ENCODE peak calls at places on chromosomes 7 and 10, in six cellular contexts. I, H, G, Y, U and Z are unnamed samples.

GRCh38 chr7:139626817-139627216 is 103.3 kb downstream of the CLEC2L start:
- DNase-seq in I (no peak), H (no peak), G (no peak), Y (no peak), U (no peak), Z (no peak)

GRCh38 chr7:112383671-112384417 is 66.4 kb upstream of the IFRD1 start:
- DNase-seq in I (no peak), H (no peak), G (no peak), Y (peak), U (no peak), Z (no peak)

GRCh38 chr7:156612930-156613329 is 27.6 kb upstream of the RNF32 start:
- DNase-seq in I (no peak), H (no peak), G (no peak), Y (no peak), U (peak), Z (no peak)

GRCh38 chr10:96313348-96313747 is 9.1 kb downstream of the DNTT start:
- DNase-seq in I (no peak), H (no peak), G (no peak), Y (no peak), U (no peak), Z (no peak)

GRCh38 chr10:4686644-4686996 is 139.4 kb upstream of the AKR1E2 start:
- DNase-seq in I (no peak), H (peak), G (peak), Y (no peak), U (no peak), Z (no peak)

GRCh38 chr10:92204238-92204637 is 86.6 kb downstream of the CPEB3 start:
- DNase-seq in I (no peak), H (no peak), G (no peak), Y (no peak), U (no peak), Z (no peak)

GRCh38 chr7:30813466-30813865 is 42.2 kb downstream of the MINDY4 start:
- DNase-seq in I (no peak), H (no peak), G (no peak), Y (no peak), U (no peak), Z (no peak)

GRCh38 chr7:44382459-44383300 is 57.3 kb upstream of the CAMK2B start:
- DNase-seq in I (no peak), H (no peak), G (no peak), Y (no peak), U (no peak), Z (no peak)

GRCh38 chr7:19421871-19422270 is 276.6 kb upstream of the FERD3L start:
- DNase-seq in I (no peak), H (no peak), G (no peak), Y (no peak), U (no peak), Z (no peak)

GRCh38 chr7:103447073-103447960 is 1.3 kb upstream of the SLC26A5 start:
- DNase-seq in I (peak), H (peak), G (peak), Y (peak), U (no peak), Z (peak)

GRCh38 chr7:22989646-22990587 is 24.0 kb downstream of the HYCC1 start:
- DNase-seq in I (no peak), H (no peak), G (no peak), Y (no peak), U (no peak), Z (no peak)

GRCh38 chr7:39688611-39689485 is 65.5 kb downstream of the RALA start:
- DNase-seq in I (no peak), H (no peak), G (no peak), Y (no peak), U (no peak), Z (no peak)

GRCh38 chr7:127252736-127253288 is at the start of gene GRM8:
- DNase-seq in I (peak), H (no peak), G (peak), Y (peak), U (no peak), Z (peak)

GRCh38 chr7:131336956-131337355 is 9.3 kb downstream of the MKLN1 start:
- DNase-seq in I (no peak), H (peak), G (peak), Y (peak), U (no peak), Z (no peak)

GRCh38 chr10:75137533-75138438 is 26.3 kb downstream of the SAMD8 start:
- DNase-seq in I (peak), H (peak), G (no peak), Y (peak), U (no peak), Z (no peak)

GRCh38 chr7:81957517-81957916 is 187.7 kb upstream of the HGF start:
- DNase-seq in I (no peak), H (no peak), G (no peak), Y (no peak), U (no peak), Z (no peak)

GRCh38 chr7:44618754-44619153 is 12.3 kb downstream of the OGDH start:
- DNase-seq in I (no peak), H (peak), G (no peak), Y (no peak), U (no peak), Z (peak)

GRCh38 chr7:74009719-74010118 is 18.3 kb upstream of the ELN start:
- DNase-seq in I (no peak), H (no peak), G (no peak), Y (no peak), U (no peak), Z (no peak)

GRCh38 chr10:96090463-96090800 is 39.7 kb upstream of the ZNF518A start:
- DNase-seq in I (no peak), H (no peak), G (no peak), Y (no peak), U (no peak), Z (no peak)

GRCh38 chr7:99469381-99470065 is 3.2 kb upstream of the ZNF789 start:
- DNase-seq in I (no peak), H (no peak), G (peak), Y (no peak), U (no peak), Z (no peak)

GRCh38 chr10:689433-690226 is at the start of gene DIP2C:
- DNase-seq in I (peak), H (peak), G (peak), Y (no peak), U (no peak), Z (peak)

GRCh38 chr7:150943453-150943814 is 34.7 kb downstream of the KCNH2 start:
- DNase-seq in I (no peak), H (no peak), G (no peak), Y (no peak), U (no peak), Z (no peak)

GRCh38 chr10:23190872-23191763 is 994 bp upstream of the PTF1A start:
- DNase-seq in I (no peak), H (no peak), G (no peak), Y (no peak), U (no peak), Z (no peak)

GRCh38 chr7:80131675-80132435 is 2.8 kb upstream of the GNAI1 start:
- DNase-seq in I (no peak), H (no peak), G (no peak), Y (no peak), U (no peak), Z (no peak)

GRCh38 chr7:118053353-118053752 is 130.6 kb upstream of the LSM8 start:
- DNase-seq in I (no peak), H (no peak), G (no peak), Y (no peak), U (no peak), Z (no peak)

GRCh38 chr10:24908793-24909423 is 43.5 kb downstream of the PRTFDC1 start:
- DNase-seq in I (no peak), H (peak), G (peak), Y (peak), U (no peak), Z (no peak)

GRCh38 chr10:1037098-1037497 is 11.4 kb upstream of the IDI2 start:
- DNase-seq in I (no peak), H (no peak), G (no peak), Y (no peak), U (no peak), Z (no peak)

GRCh38 chr10:126247454-126247975 is 140.8 kb downstream of the ADAM12 start:
- DNase-seq in I (no peak), H (no peak), G (no peak), Y (no peak), U (no peak), Z (no peak)

GRCh38 chr7:7271094-7271874 is 88.9 kb downstream of the C1GALT1 start:
- DNase-seq in I (no peak), H (no peak), G (no peak), Y (no peak), U (no peak), Z (no peak)

GRCh38 chr7:44094796-44095592 is 9.2 kb upstream of the AEBP1 start:
- DNase-seq in I (no peak), H (no peak), G (no peak), Y (no peak), U (no peak), Z (no peak)

GRCh38 chr7:120941064-120941463 is 9.5 kb upstream of the ING3 start:
- DNase-seq in I (no peak), H (peak), G (no peak), Y (peak), U (no peak), Z (peak)
- TF ChIP-seq JUND in I (no peak), H (no peak), G (no peak), Y (no peak), U (no peak), Z (no peak)

GRCh38 chr7:87029078-87029477 is 30.4 kb downstream of the ELAPOR2 start:
- DNase-seq in I (no peak), H (no peak), G (no peak), Y (no peak), U (no peak), Z (no peak)
- TF ChIP-seq JUND in I (no peak), H (no peak), G (no peak), Y (no peak), U (no peak), Z (no peak)

GRCh38 chr10:89242340-89242680 is 9.3 kb downstream of the LIPA start:
- DNase-seq in I (no peak), H (no peak), G (peak), Y (no peak), U (no peak), Z (no peak)
- TF ChIP-seq JUND in I (no peak), H (no peak), G (no peak), Y (no peak), U (no peak), Z (no peak)

GRCh38 chr10:86217386-86218080 is 149.1 kb downstream of the GRID1 start:
- DNase-seq in I (no peak), H (no peak), G (no peak), Y (no peak), U (no peak), Z (no peak)

GRCh38 chr10:86213148-86213547 is 153.4 kb downstream of the GRID1 start:
- DNase-seq in I (no peak), H (no peak), G (no peak), Y (no peak), U (no peak), Z (no peak)

GRCh38 chr10:86216886-86217285 is 149.7 kb downstream of the GRID1 start:
- DNase-seq in I (no peak), H (no peak), G (no peak), Y (no peak), U (no peak), Z (no peak)

GRCh38 chr10:86215712-86216111 is 150.9 kb downstream of the GRID1 start:
- DNase-seq in I (no peak), H (no peak), G (peak), Y (no peak), U (no peak), Z (no peak)

GRCh38 chr10:86215021-86215420 is 151.6 kb downstream of the GRID1 start:
- DNase-seq in I (no peak), H (no peak), G (no peak), Y (no peak), U (no peak), Z (no peak)
- TF ChIP-seq JUND in I (no peak), H (no peak), G (no peak), Y (no peak), U (no peak), Z (no peak)

DNA sequence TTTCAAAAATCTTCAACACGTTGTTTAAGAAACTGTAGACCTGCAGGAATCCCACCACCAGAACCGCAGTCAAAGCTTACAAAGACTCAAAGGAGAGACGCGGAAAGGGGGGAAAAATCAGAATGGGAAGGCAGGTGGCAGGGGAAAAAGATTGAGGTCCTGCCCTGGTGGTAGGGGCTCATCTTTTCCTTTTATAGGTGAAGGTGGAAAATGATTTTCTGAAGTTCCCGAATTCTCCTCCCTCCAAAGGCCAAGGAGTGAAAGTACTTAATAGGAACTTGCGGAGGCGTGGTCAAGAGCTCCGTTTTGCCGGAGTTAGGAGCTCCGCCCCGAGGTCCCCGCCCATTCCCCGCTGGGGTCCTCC is 729 bp downstream of the BBIP1 start:
- DNase-seq in I (no peak), H (peak), G (peak), Y (peak), U (peak), Z (peak)
- TF ChIP-seq JUND in I (no peak), H (no peak), G (no peak), Y (no peak), U (no peak), Z (no peak)

GRCh38 chr10:93417264-93417663 is 64.9 kb downstream of the MYOF start:
- DNase-seq in I (no peak), H (no peak), G (no peak), Y (no peak), U (no peak), Z (peak)
- TF ChIP-seq JUND in I (no peak), H (no peak), G (no peak), Y (no peak), U (no peak), Z (no peak)

DNA sequence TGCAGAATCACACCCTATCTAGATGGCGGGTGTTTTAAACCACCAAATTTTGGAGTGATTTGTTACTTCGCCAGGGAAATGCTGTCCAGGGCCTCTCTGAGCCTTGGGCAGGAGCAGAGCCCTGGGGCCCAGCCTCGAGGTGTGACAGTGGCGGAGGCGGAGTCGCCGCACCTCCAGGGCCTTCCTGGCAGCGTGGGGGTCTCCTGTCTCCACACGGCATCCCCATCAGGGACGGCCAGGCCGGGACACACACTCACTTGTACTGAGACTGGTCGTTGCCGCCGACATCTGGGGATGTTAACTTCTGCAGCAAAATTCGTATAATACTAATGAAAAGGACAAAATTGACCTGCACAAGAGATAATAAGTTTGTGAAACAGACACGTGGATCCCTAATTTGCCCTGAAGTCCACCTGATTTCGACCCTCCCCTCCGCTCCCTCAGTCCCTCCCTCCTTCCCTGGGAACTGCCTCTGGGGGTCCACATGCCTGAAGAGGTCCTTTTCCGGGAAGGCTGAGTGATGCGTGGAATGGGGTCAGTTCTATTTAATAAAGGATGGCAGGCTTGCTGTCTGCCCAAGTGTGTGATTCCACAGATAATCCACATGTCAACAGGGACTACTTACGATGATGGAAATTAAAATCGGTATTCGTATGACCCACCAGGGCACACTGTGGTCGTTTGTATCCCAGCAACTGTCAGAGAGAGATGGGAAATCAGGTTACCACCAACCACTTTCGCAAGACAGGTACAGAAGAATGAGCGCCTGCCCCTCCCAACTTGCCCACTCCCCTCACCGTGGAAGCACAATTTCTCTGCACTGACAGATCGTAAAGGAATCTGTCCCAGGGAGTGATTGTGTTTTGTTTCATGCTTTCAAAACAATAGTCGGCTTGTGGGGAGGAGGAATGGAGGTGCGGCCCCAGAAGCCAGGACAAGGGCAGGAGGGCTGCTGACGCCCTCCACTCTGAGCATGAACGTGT is 110.4 kb downstream of the VIPR2 start:
- DNase-seq in I (no peak), H (no peak), G (no peak), Y (no peak), U (no peak), Z (no peak)
- TF ChIP-seq JUND in I (no peak), H (no peak), G (no peak), Y (no peak), U (no peak), Z (no peak)

DNA sequence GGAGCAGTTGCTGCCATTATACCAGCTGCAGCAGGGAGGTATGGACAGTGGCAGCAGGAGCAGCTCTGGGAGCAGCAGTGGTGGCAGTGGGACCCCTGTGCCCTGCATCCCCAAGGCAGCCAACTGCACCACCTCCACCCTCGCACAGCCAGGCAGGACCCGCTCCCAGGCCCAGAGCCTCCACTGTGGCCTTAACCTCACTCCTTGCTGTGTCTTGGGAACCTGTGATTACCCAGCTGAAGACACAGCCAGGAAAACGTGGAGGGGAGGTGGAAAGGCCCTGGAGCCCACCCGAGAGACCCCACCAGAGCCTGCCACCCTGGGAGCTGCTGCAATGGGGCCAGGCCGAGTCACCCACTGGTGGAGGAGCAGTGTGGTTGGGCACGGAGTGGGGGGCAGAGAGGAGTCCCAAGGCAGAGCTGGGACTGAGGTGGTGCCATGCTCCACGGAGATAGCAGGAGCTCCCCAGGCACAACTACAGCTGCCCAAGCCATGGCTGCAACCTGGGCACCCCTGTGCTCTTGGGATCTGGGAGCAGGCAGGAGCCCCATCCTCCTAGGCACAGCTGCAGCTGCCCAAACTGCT is 20.4 kb downstream of the LRRC72 start:
- DNase-seq in I (no peak), H (no peak), G (no peak), Y (no peak), U (no peak), Z (no peak)
- TF ChIP-seq JUND in I (no peak), H (no peak), G (no peak), Y (no peak), U (no peak), Z (no peak)